ENCODE peak calls at places on chromosomes 4 and X, in four cellular contexts. J is kidney tubule cell, Q is progenitor cell of endocrine pancreas, O is G401. I is an unnamed sample.
A peak's percentile ranks its signal among the peaks of the same experiment; 100 is the strongest.

GRCh38 chr4:81198151-81198550 is 16.9 kb downstream of the PRKG2 start:
- DNase-seq in J (no peak), Q (no peak), O (no peak), I (no peak)

GRCh38 chrX:150573702-150574101 is 5.3 kb downstream of the MTM1 start:
- DNase-seq in J (no peak), Q (no peak), O (no peak), I (no peak)

GRCh38 chr4:186190456-186191265 is 706 bp upstream of the CYP4V2 start:
- DNase-seq in J (peak; percentile 23), Q (peak; percentile 26), O (peak; percentile 61), I (peak; percentile 60)

GRCh38 chr4:76589402-76589801 is 154.4 kb downstream of the SHROOM3 start:
- DNase-seq in J (peak; percentile 53), Q (no peak), O (no peak), I (no peak)

GRCh38 chr4:177447417-177448004 is 5.3 kb upstream of the AGA start:
- DNase-seq in J (no peak), Q (no peak), O (no peak), I (no peak)

GRCh38 chr4:1674682-1675081 is 9.4 kb downstream of the FAM53A start:
- DNase-seq in J (no peak), Q (no peak), O (no peak), I (no peak)

GRCh38 chr4:147017081-147017480 is 71.4 kb upstream of the TTC29 start:
- DNase-seq in J (no peak), Q (no peak), O (no peak), I (no peak)

GRCh38 chr4:21765810-21766407 is 182.7 kb downstream of the KCNIP4 start:
- DNase-seq in J (peak; percentile 87), Q (peak; percentile 30), O (peak; percentile 68), I (no peak)

GRCh38 chrX:107935200-107935599 is 47.0 kb downstream of the TEX13B start:
- DNase-seq in J (peak; percentile 86), Q (no peak), O (no peak), I (no peak)

GRCh38 chrX:54029543-54030143 is 14.6 kb downstream of the PHF8 start:
- DNase-seq in J (no peak), Q (no peak), O (peak; percentile 15), I (no peak)

GRCh38 chrX:114134465-114134864 is 449.4 kb upstream of the HTR2C start:
- DNase-seq in J (no peak), Q (no peak), O (no peak), I (no peak)

GRCh38 chr4:100113732-100114131 is 76.5 kb downstream of the DDIT4L start:
- DNase-seq in J (peak; percentile 14), Q (no peak), O (no peak), I (no peak)

GRCh38 chr4:69095301-69095731 is 958 bp upstream of the UGT2B7 start:
- DNase-seq in J (peak; percentile 92), Q (no peak), O (no peak), I (no peak)

GRCh38 chr4:93182722-93183121 is 645.8 kb upstream of the ATOH1 start:
- DNase-seq in J (no peak), Q (no peak), O (no peak), I (no peak)

GRCh38 chr4:168655182-168655581 is 158.3 kb downstream of the PALLD start:
- DNase-seq in J (no peak), Q (no peak), O (no peak), I (no peak)

GRCh38 chr4:113758361-113758760 is 3.2 kb downstream of the CAMK2D start:
- DNase-seq in J (peak; percentile 50), Q (no peak), O (peak; percentile 38), I (no peak)

GRCh38 chr4:157271166-157271869 is 50.8 kb downstream of the GRIA2 start:
- DNase-seq in J (peak; percentile 58), Q (no peak), O (no peak), I (no peak)

GRCh38 chrX:104113237-104113965 is 1.1 kb downstream of the ZCCHC18 start:
- DNase-seq in J (peak; percentile 67), Q (peak; percentile 24), O (peak; percentile 83), I (peak; percentile 24)

GRCh38 chrX:121831601-121832000 is 784.2 kb downstream of the GLUD2 start:
- DNase-seq in J (no peak), Q (no peak), O (no peak), I (no peak)

GRCh38 chrX:40964633-40965586 is 120.3 kb upstream of the USP9X start:
- DNase-seq in J (peak; percentile 28), Q (no peak), O (no peak), I (no peak)

GRCh38 chrX:130834149-130834548 is 68.9 kb downstream of the ENOX2 start:
- DNase-seq in J (no peak), Q (no peak), O (no peak), I (no peak)

GRCh38 chr4:66591968-66592367 is 921.7 kb upstream of the EPHA5 start:
- DNase-seq in J (no peak), Q (no peak), O (no peak), I (no peak)

GRCh38 chr4:67483868-67484602 is 61.3 kb downstream of the CENPC start:
- DNase-seq in J (peak; percentile 5), Q (no peak), O (no peak), I (no peak)

GRCh38 chr4:167578906-167579305 is 344.6 kb upstream of the SPOCK3 start:
- DNase-seq in J (no peak), Q (no peak), O (no peak), I (no peak)

GRCh38 chr4:102438396-102438795 is 62.8 kb upstream of the NFKB1 start:
- DNase-seq in J (peak; percentile 63), Q (no peak), O (no peak), I (no peak)

GRCh38 chr4:2443986-2444740 is 24.7 kb upstream of the RNF4 start:
- DNase-seq in J (no peak), Q (no peak), O (no peak), I (no peak)

GRCh38 chr4:75834772-75835154 is 67.5 kb downstream of the PPEF2 start:
- DNase-seq in J (no peak), Q (no peak), O (no peak), I (no peak)